ENCODE peak calls at places on chromosomes 12 and 14, in four cellular contexts. V is fibroblast of lung; J is upper lobe of right lung; W is CD4-positive, CD25-positive, alpha-beta regulatory T cell. H is an unnamed sample. For H3K9me3, the result is how much of the 10 kb centered on the place peaks cover.

GRCh38 chr14:94005324-94005723 is 8.2 kb downstream of the CCDC197 start:
- DNase-seq in V (no peak), J (no peak), W (no peak), H (no peak)

GRCh38 chr14:50813544-50813863 is 17.5 kb downstream of the NIN start:
- DNase-seq in V (no peak), J (no peak), W (no peak), H (no peak)

GRCh38 chr14:103728721-103729120 is 13.1 kb downstream of the ZFYVE21 start:
- DNase-seq in V (no peak), J (no peak), W (no peak), H (no peak)

GRCh38 chr14:104685998-104686610 is 3.3 kb upstream of the INF2 start:
- DNase-seq in V (no peak), J (no peak), W (no peak), H (no peak)

GRCh38 chr14:88613552-88614010 is 50.7 kb downstream of the ZC3H14 start:
- DNase-seq in V (peak), J (no peak), W (no peak), H (no peak)

GRCh38 chr12:110619534-110619953 is 5.6 kb downstream of the TCTN1 start:
- DNase-seq in V (no peak), J (no peak), W (no peak), H (no peak)

GRCh38 chr12:106902053-106902452 is 53.7 kb upstream of the TMEM263 start:
- DNase-seq in V (no peak), J (no peak), W (no peak), H (no peak)

GRCh38 chr12:104115587-104115975 is 22.4 kb downstream of the NFYB start:
- DNase-seq in V (no peak), J (no peak), W (no peak), H (no peak)

GRCh38 chr14:89217876-89218275 is 199.2 kb downstream of the FOXN3 start:
- DNase-seq in V (no peak), J (no peak), W (no peak), H (no peak)

GRCh38 chr12:5616854-5617253 is 184.9 kb downstream of the NTF3 start:
- DNase-seq in V (no peak), J (no peak), W (no peak), H (no peak)

GRCh38 chr12:79021021-79021420 is 156.4 kb downstream of the SYT1 start:
- DNase-seq in V (no peak), J (no peak), W (no peak), H (no peak)

GRCh38 chr12:12807970-12808702 is 5.0 kb upstream of the DDX47 start:
- DNase-seq in V (peak), J (no peak), W (peak), H (no peak)

GRCh38 chr12:58416211-58416610 is 474.8 kb downstream of the ATP23 start:
- DNase-seq in V (peak), J (no peak), W (no peak), H (no peak)

GRCh38 chr12:114286145-114286544 is 119.8 kb downstream of the TBX5 start:
- DNase-seq in V (no peak), J (no peak), W (no peak), H (no peak)

GRCh38 chr12:4664111-4664510 is 15.2 kb downstream of the NDUFA9 start:
- DNase-seq in V (peak), J (no peak), W (no peak), H (no peak)

GRCh38 chr12:69694123-69694522 is 5.0 kb downstream of the BEST3 start:
- DNase-seq in V (no peak), J (no peak), W (no peak), H (no peak)

GRCh38 chr12:60173213-60174170 is 577.7 kb downstream of the SLC16A7 start:
- DNase-seq in V (no peak), J (no peak), W (no peak), H (peak)

GRCh38 chr12:95205685-95206084 is 11.6 kb downstream of the FGD6 start:
- DNase-seq in V (peak), J (no peak), W (no peak), H (no peak)

GRCh38 chr14:61860294-61860918 is 98.2 kb downstream of the SNAPC1 start:
- DNase-seq in V (peak), J (no peak), W (peak), H (peak)

GRCh38 chr14:68794130-68794855 is 1.4 kb upstream of the ZFP36L1 start:
- DNase-seq in V (peak), J (peak), W (peak), H (no peak)

GRCh38 chr12:46556820-46557524 is 184.4 kb upstream of the SLC38A2 start:
- DNase-seq in V (peak), J (no peak), W (no peak), H (no peak)

GRCh38 chr12:52349196-52349595 is 18.1 kb downstream of the KRT85 start:
- DNase-seq in V (no peak), J (no peak), W (no peak), H (no peak)

GRCh38 chr14:57089901-57090300 is 178.8 kb downstream of the EXOC5 start:
- DNase-seq in V (no peak), J (no peak), W (no peak), H (no peak)

GRCh38 chr12:16756833-16757552 is 151.0 kb upstream of the LMO3 start:
- DNase-seq in V (no peak), J (no peak), W (no peak), H (peak)

GRCh38 chr12:22800332-22800731 is 175.4 kb downstream of the ETNK1 start:
- DNase-seq in V (no peak), J (no peak), W (no peak), H (no peak)

GRCh38 chr14:69327507-69327906 is 67.5 kb downstream of the GALNT16 start:
- DNase-seq in V (no peak), J (peak), W (no peak), H (no peak)

GRCh38 chr14:77682158-77682553 is 25.7 kb downstream of the ALKBH1 start:
- DNase-seq in V (peak), J (no peak), W (no peak), H (no peak)

GRCh38 chr12:52525661-52526499 is 5.7 kb upstream of the KRT5 start:
- DNase-seq in V (no peak), J (no peak), W (no peak), H (no peak)

GRCh38 chr12:57218030-57218853 is 1.6 kb downstream of the NXPH4 start:
- DNase-seq in V (peak), J (no peak), W (no peak), H (no peak)

GRCh38 chr12:132333766-132334165 is 4.4 kb upstream of the GALNT9 start:
- DNase-seq in V (no peak), J (no peak), W (no peak), H (no peak)

GRCh38 chr14:25396128-25396527 is 346.2 kb upstream of the STXBP6 start:
- DNase-seq in V (no peak), J (no peak), W (no peak), H (no peak)

GRCh38 chr12:52280796-52281560 is 6.5 kb downstream of the KRT86 start:
- DNase-seq in V (peak), J (peak), W (no peak), H (no peak)

GRCh38 chr12:123839826-123840225 is 77.7 kb downstream of the DNAH10 start:
- DNase-seq in V (no peak), J (no peak), W (no peak), H (no peak)

GRCh38 chr14:25050494-25051170 is 685 bp upstream of the STXBP6 start:
- DNase-seq in V (peak), J (no peak), W (no peak), H (no peak)

GRCh38 chr12:107461222-107461980 is 224.2 kb upstream of the PWP1 start:
- DNase-seq in V (peak), J (no peak), W (no peak), H (no peak)

GRCh38 chr12:42190376-42190775 is 45.7 kb upstream of the GXYLT1 start:
- DNase-seq in V (no peak), J (no peak), W (no peak), H (no peak)

GRCh38 chr12:33786532-33786931 is 235.8 kb upstream of the ALG10 start:
- DNase-seq in V (no peak), J (no peak), W (no peak), H (no peak)
- H3K9me3 ChIP-seq in V (under half), J (under half), W (under half), H (under half)

DNA sequence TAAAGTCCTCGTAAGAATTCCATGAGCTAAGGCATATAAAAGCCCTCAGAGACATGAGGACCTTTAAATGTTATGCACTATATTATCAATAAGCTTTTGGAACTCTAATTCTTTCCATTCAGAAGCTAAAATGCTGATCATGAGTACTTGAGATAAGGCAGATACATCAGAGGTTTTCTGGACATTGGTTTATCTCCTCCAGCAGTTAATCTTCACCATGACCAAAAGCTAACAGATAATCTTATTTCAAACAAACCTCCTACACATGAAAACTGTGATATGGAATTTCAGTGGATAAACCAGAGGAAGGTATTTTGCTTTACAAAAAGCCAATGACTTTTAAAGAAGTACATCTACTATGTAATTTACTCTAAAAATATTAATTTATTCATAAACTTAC is 97.9 kb upstream of the BBS10 start:
- DNase-seq in V (no peak), J (no peak), W (no peak), H (no peak)
- H3K9me3 ChIP-seq in V (under half), J (under half), W (under half), H (under half)

DNA sequence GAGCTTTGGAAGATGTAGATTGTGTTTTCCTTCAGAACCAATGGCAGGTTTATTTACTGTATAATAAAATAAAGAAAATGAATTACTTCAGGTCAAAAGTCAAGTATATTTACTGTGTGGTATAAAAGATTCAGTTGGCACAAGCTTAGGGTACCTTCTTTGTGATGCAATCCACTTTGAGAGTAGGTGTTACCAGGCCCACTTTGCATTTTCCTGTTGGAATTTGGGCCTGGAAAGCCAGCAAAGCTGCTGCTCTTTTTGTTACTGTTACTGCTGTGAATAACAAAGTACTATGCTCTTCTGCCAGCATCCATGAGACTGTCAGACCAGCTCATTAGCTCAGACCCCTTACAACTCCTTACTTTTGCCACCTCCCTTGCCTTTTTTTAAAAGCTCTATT is 649.0 kb upstream of the SEL1L start:
- DNase-seq in V (no peak), J (no peak), W (no peak), H (no peak)
- H3K9me3 ChIP-seq in V (under half), J (under half), W (under half), H (under half)

DNA sequence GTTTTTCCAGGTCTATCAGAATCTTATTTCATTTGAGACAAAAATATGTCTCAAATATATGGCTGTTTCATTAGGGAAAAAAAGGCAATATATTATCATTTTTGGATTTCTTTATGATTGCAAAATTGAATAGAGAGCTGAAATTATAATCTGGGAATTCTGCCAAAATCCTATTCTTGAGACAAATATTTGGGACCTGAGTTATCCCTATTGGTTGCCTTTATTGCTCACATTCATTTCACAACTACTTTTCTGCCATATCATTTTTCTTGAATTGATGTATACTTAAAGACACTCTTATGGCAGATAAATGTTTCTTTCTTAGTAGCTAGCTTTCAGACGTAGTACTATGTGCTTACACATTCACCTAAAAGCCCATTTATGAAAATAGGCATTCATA is 241.6 kb upstream of the NOVA1 start:
- DNase-seq in V (peak), J (no peak), W (no peak), H (no peak)
- H3K9me3 ChIP-seq in V (under half), J (under half), W (under half), H (under half)

DNA sequence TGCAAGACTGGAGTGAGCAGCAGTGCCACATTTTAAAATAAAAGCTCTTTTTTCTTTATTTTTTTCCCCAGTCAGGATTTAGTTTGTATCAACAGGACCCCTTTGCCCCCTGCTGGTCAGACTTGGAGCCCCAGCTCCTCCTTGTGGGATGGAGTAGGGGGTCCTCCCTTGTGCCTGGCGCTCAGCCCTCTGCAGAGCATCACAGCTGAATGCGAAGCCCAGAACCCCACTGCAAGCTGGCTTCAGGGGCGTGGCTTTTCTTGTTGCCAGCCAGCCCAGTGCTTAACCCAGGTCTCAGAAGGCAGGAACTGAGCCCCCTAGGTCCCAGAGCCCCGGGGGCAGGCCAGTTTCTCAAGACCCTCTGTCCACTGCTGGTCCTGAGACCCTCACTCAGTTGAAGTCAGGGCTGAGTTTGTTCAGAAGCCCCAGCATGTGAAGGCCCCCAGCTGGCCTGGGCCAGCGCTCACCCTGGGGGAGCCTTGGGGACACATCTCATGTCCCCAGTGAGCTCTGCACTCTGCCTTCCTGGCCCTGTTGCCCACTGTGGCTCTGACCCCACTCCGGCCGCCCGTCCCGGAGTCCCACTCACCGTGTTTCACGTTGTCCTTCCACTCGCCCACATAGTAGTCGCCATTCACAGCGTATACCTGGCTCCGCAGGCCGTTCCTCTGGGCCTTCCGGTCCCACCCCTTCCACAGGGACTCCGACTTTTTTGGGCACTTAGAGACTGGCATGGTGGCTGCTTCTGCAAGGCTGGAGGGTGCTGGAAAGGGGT is 517 bp downstream of the MORN3 start:
- DNase-seq in V (peak), J (no peak), W (peak), H (peak)
- H3K9me3 ChIP-seq in V (under half), J (under half), W (under half), H (under half)